ENCODE peak calls at places on chromosome 11, in seven cellular contexts. One of them, this sample, is unnamed.

GRCh38 chr11:118622376-118623290 is 15.2 kb downstream of the PHLDB1 start:
- DNase-seq in lower lobe of right lung: peak
- DNase-seq in choroid plexus epithelial cell: peak
- DNase-seq in foreskin fibroblast: peak
- DNase-seq in fibroblast of mammary gland: peak
- DNase-seq in tibial nerve: no peak
- DNase-seq in Caco-2: no peak
- DNase-seq in this sample: peak

GRCh38 chr11:115117931-115118479 is 386.2 kb downstream of the CADM1 start:
- DNase-seq in lower lobe of right lung: no peak
- DNase-seq in choroid plexus epithelial cell: no peak
- DNase-seq in foreskin fibroblast: no peak
- DNase-seq in fibroblast of mammary gland: no peak
- DNase-seq in tibial nerve: no peak
- DNase-seq in Caco-2: no peak
- DNase-seq in this sample: no peak

GRCh38 chr11:15073361-15074205 is at the start of gene CALCB:
- DNase-seq in lower lobe of right lung: peak
- DNase-seq in choroid plexus epithelial cell: no peak
- DNase-seq in foreskin fibroblast: peak
- DNase-seq in fibroblast of mammary gland: peak
- DNase-seq in tibial nerve: no peak
- DNase-seq in Caco-2: peak
- DNase-seq in this sample: no peak

GRCh38 chr11:50298182-50298988 is 265.7 kb downstream of the OR4C45 start:
- DNase-seq in lower lobe of right lung: no peak
- DNase-seq in choroid plexus epithelial cell: no peak
- DNase-seq in foreskin fibroblast: no peak
- DNase-seq in fibroblast of mammary gland: peak
- DNase-seq in tibial nerve: no peak
- DNase-seq in Caco-2: no peak
- DNase-seq in this sample: no peak

GRCh38 chr11:80024119-80024518 is 583.3 kb upstream of the TENM4 start:
- DNase-seq in lower lobe of right lung: no peak
- DNase-seq in choroid plexus epithelial cell: no peak
- DNase-seq in foreskin fibroblast: no peak
- DNase-seq in fibroblast of mammary gland: no peak
- DNase-seq in tibial nerve: no peak
- DNase-seq in Caco-2: no peak
- DNase-seq in this sample: no peak

GRCh38 chr11:57444362-57445074 is 15.8 kb upstream of the RTN4RL2 start:
- DNase-seq in lower lobe of right lung: no peak
- DNase-seq in choroid plexus epithelial cell: no peak
- DNase-seq in foreskin fibroblast: no peak
- DNase-seq in fibroblast of mammary gland: peak
- DNase-seq in tibial nerve: no peak
- DNase-seq in Caco-2: no peak
- DNase-seq in this sample: no peak

GRCh38 chr11:94837317-94837716 is 69.2 kb downstream of the AMOTL1 start:
- DNase-seq in lower lobe of right lung: no peak
- DNase-seq in choroid plexus epithelial cell: no peak
- DNase-seq in foreskin fibroblast: no peak
- DNase-seq in fibroblast of mammary gland: no peak
- DNase-seq in tibial nerve: no peak
- DNase-seq in Caco-2: no peak
- DNase-seq in this sample: no peak

GRCh38 chr11:68584097-68584496 is 100.2 kb upstream of the GAL start:
- DNase-seq in lower lobe of right lung: peak
- DNase-seq in choroid plexus epithelial cell: peak
- DNase-seq in foreskin fibroblast: no peak
- DNase-seq in fibroblast of mammary gland: peak
- DNase-seq in tibial nerve: no peak
- DNase-seq in Caco-2: peak
- DNase-seq in this sample: no peak

GRCh38 chr11:106231591-106231990 is 154.1 kb downstream of the AASDHPPT start:
- DNase-seq in lower lobe of right lung: no peak
- DNase-seq in choroid plexus epithelial cell: peak
- DNase-seq in foreskin fibroblast: peak
- DNase-seq in fibroblast of mammary gland: peak
- DNase-seq in tibial nerve: no peak
- DNase-seq in Caco-2: no peak
- DNase-seq in this sample: no peak

GRCh38 chr11:19676508-19677379 is 35.9 kb upstream of the NAV2 start:
- DNase-seq in lower lobe of right lung: no peak
- DNase-seq in choroid plexus epithelial cell: no peak
- DNase-seq in foreskin fibroblast: no peak
- DNase-seq in fibroblast of mammary gland: no peak
- DNase-seq in tibial nerve: no peak
- DNase-seq in Caco-2: no peak
- DNase-seq in this sample: no peak

GRCh38 chr11:12248330-12248729 is 129.0 kb upstream of the PARVA start:
- DNase-seq in lower lobe of right lung: peak
- DNase-seq in choroid plexus epithelial cell: peak
- DNase-seq in foreskin fibroblast: no peak
- DNase-seq in fibroblast of mammary gland: no peak
- DNase-seq in tibial nerve: peak
- DNase-seq in Caco-2: peak
- DNase-seq in this sample: no peak

GRCh38 chr11:9906043-9906791 is 242.3 kb downstream of the SWAP70 start:
- DNase-seq in lower lobe of right lung: no peak
- DNase-seq in choroid plexus epithelial cell: peak
- DNase-seq in foreskin fibroblast: peak
- DNase-seq in fibroblast of mammary gland: peak
- DNase-seq in tibial nerve: no peak
- DNase-seq in Caco-2: peak
- DNase-seq in this sample: peak

GRCh38 chr11:58685973-58686720 is 45.6 kb downstream of the GLYAT start:
- DNase-seq in lower lobe of right lung: no peak
- DNase-seq in choroid plexus epithelial cell: no peak
- DNase-seq in foreskin fibroblast: no peak
- DNase-seq in fibroblast of mammary gland: no peak
- DNase-seq in tibial nerve: no peak
- DNase-seq in Caco-2: no peak
- DNase-seq in this sample: no peak

GRCh38 chr11:17522655-17523054 is 21.6 kb downstream of the USH1C start:
- DNase-seq in lower lobe of right lung: no peak
- DNase-seq in choroid plexus epithelial cell: no peak
- DNase-seq in foreskin fibroblast: no peak
- DNase-seq in fibroblast of mammary gland: no peak
- DNase-seq in tibial nerve: no peak
- DNase-seq in Caco-2: no peak
- DNase-seq in this sample: no peak

GRCh38 chr11:19853016-19853415 is 140.4 kb downstream of the NAV2 start:
- DNase-seq in lower lobe of right lung: no peak
- DNase-seq in choroid plexus epithelial cell: no peak
- DNase-seq in foreskin fibroblast: peak
- DNase-seq in fibroblast of mammary gland: peak
- DNase-seq in tibial nerve: no peak
- DNase-seq in Caco-2: no peak
- DNase-seq in this sample: no peak

GRCh38 chr11:125141178-125141577 is 23.4 kb upstream of the PKNOX2 start:
- DNase-seq in lower lobe of right lung: no peak
- DNase-seq in choroid plexus epithelial cell: no peak
- DNase-seq in foreskin fibroblast: no peak
- DNase-seq in fibroblast of mammary gland: no peak
- DNase-seq in tibial nerve: no peak
- DNase-seq in Caco-2: no peak
- DNase-seq in this sample: no peak

GRCh38 chr11:6864436-6864835 is 1.6 kb downstream of the OR10A2 start:
- DNase-seq in lower lobe of right lung: no peak
- DNase-seq in choroid plexus epithelial cell: peak
- DNase-seq in foreskin fibroblast: peak
- DNase-seq in fibroblast of mammary gland: peak
- DNase-seq in tibial nerve: no peak
- DNase-seq in Caco-2: no peak
- DNase-seq in this sample: no peak

GRCh38 chr11:13341028-13341427 is 63.4 kb downstream of the BMAL1 start:
- DNase-seq in lower lobe of right lung: peak
- DNase-seq in choroid plexus epithelial cell: no peak
- DNase-seq in foreskin fibroblast: no peak
- DNase-seq in fibroblast of mammary gland: no peak
- DNase-seq in tibial nerve: no peak
- DNase-seq in Caco-2: no peak
- DNase-seq in this sample: no peak

GRCh38 chr11:99422581-99423434 is 402.1 kb downstream of the CNTN5 start:
- DNase-seq in lower lobe of right lung: no peak
- DNase-seq in choroid plexus epithelial cell: peak
- DNase-seq in foreskin fibroblast: no peak
- DNase-seq in fibroblast of mammary gland: no peak
- DNase-seq in tibial nerve: no peak
- DNase-seq in Caco-2: no peak
- DNase-seq in this sample: no peak

GRCh38 chr11:82818399-82819043 is 81.7 kb downstream of the PRCP start:
- DNase-seq in lower lobe of right lung: no peak
- DNase-seq in choroid plexus epithelial cell: no peak
- DNase-seq in foreskin fibroblast: no peak
- DNase-seq in fibroblast of mammary gland: no peak
- DNase-seq in tibial nerve: no peak
- DNase-seq in Caco-2: peak
- DNase-seq in this sample: no peak

GRCh38 chr11:833114-833791 is 501 bp downstream of the CD151 start:
- DNase-seq in lower lobe of right lung: peak
- DNase-seq in choroid plexus epithelial cell: peak
- DNase-seq in foreskin fibroblast: no peak
- DNase-seq in fibroblast of mammary gland: no peak
- DNase-seq in tibial nerve: no peak
- DNase-seq in Caco-2: peak
- DNase-seq in this sample: no peak

GRCh38 chr11:116215471-116216113 is 557.2 kb downstream of the BUD13 start:
- DNase-seq in lower lobe of right lung: no peak
- DNase-seq in choroid plexus epithelial cell: no peak
- DNase-seq in foreskin fibroblast: no peak
- DNase-seq in fibroblast of mammary gland: no peak
- DNase-seq in tibial nerve: no peak
- DNase-seq in Caco-2: peak
- DNase-seq in this sample: no peak
- TF ChIP-seq CTCF in lower lobe of right lung: peak
- TF ChIP-seq CTCF in choroid plexus epithelial cell: no peak
- TF ChIP-seq CTCF in foreskin fibroblast: no peak
- TF ChIP-seq CTCF in fibroblast of mammary gland: no peak
- TF ChIP-seq CTCF in tibial nerve: no peak
- TF ChIP-seq CTCF in Caco-2: peak
- TF ChIP-seq CTCF in this sample: no peak

DNA sequence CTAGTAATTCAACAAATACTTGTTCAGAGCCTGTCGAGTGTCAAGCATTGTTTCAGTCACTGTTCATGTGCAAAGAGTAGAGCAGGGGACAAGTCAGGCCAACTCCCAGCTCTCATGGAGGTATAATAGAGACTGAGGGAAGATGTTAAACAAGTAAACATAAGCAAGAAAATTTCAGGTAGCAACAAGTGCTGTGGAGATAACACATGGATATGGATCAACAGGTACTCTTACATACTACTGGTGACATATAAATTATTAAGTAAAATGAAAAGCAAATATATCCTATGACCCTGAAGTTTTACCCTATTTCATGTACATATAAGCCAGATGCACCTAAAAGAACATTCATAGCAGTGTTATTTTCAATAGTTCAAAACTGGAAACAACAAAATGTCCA is 42.7 kb downstream of the SIK2 start:
- DNase-seq in lower lobe of right lung: no peak
- DNase-seq in choroid plexus epithelial cell: no peak
- DNase-seq in foreskin fibroblast: no peak
- DNase-seq in fibroblast of mammary gland: no peak
- DNase-seq in tibial nerve: no peak
- DNase-seq in Caco-2: no peak
- DNase-seq in this sample: no peak
- H3K4me3 ChIP-seq in lower lobe of right lung: no peak
- H3K4me3 ChIP-seq in choroid plexus epithelial cell: no peak
- H3K4me3 ChIP-seq in foreskin fibroblast: no peak
- H3K4me3 ChIP-seq in fibroblast of mammary gland: no peak
- H3K4me3 ChIP-seq in tibial nerve: no peak
- H3K4me3 ChIP-seq in Caco-2: no peak
- H3K4me3 ChIP-seq in this sample: no peak

GRCh38 chr11:44767421-44767820 is 40.7 kb downstream of the TSPAN18 start:
- DNase-seq in lower lobe of right lung: no peak
- DNase-seq in choroid plexus epithelial cell: peak
- DNase-seq in foreskin fibroblast: no peak
- DNase-seq in fibroblast of mammary gland: no peak
- DNase-seq in tibial nerve: no peak
- DNase-seq in Caco-2: no peak
- DNase-seq in this sample: no peak

GRCh38 chr11:44766972-44767278 is 40.2 kb downstream of the TSPAN18 start:
- DNase-seq in lower lobe of right lung: no peak
- DNase-seq in choroid plexus epithelial cell: peak
- DNase-seq in foreskin fibroblast: no peak
- DNase-seq in fibroblast of mammary gland: no peak
- DNase-seq in tibial nerve: no peak
- DNase-seq in Caco-2: no peak
- DNase-seq in this sample: peak

GRCh38 chr11:44765676-44766075 is 38.9 kb downstream of the TSPAN18 start:
- DNase-seq in lower lobe of right lung: no peak
- DNase-seq in choroid plexus epithelial cell: no peak
- DNase-seq in foreskin fibroblast: no peak
- DNase-seq in fibroblast of mammary gland: no peak
- DNase-seq in tibial nerve: no peak
- DNase-seq in Caco-2: no peak
- DNase-seq in this sample: no peak

GRCh38 chr11:44765026-44765595 is 38.3 kb downstream of the TSPAN18 start:
- DNase-seq in lower lobe of right lung: no peak
- DNase-seq in choroid plexus epithelial cell: no peak
- DNase-seq in foreskin fibroblast: no peak
- DNase-seq in fibroblast of mammary gland: no peak
- DNase-seq in tibial nerve: no peak
- DNase-seq in Caco-2: no peak
- DNase-seq in this sample: no peak

GRCh38 chr11:44766112-44766971 is 39.6 kb downstream of the TSPAN18 start:
- DNase-seq in lower lobe of right lung: no peak
- DNase-seq in choroid plexus epithelial cell: peak
- DNase-seq in foreskin fibroblast: peak
- DNase-seq in fibroblast of mammary gland: peak
- DNase-seq in tibial nerve: no peak
- DNase-seq in Caco-2: no peak
- DNase-seq in this sample: peak
- TF ChIP-seq CTCF in lower lobe of right lung: no peak
- TF ChIP-seq CTCF in choroid plexus epithelial cell: peak
- TF ChIP-seq CTCF in foreskin fibroblast: no peak
- TF ChIP-seq CTCF in fibroblast of mammary gland: no peak
- TF ChIP-seq CTCF in tibial nerve: no peak
- TF ChIP-seq CTCF in Caco-2: no peak
- TF ChIP-seq CTCF in this sample: no peak

DNA sequence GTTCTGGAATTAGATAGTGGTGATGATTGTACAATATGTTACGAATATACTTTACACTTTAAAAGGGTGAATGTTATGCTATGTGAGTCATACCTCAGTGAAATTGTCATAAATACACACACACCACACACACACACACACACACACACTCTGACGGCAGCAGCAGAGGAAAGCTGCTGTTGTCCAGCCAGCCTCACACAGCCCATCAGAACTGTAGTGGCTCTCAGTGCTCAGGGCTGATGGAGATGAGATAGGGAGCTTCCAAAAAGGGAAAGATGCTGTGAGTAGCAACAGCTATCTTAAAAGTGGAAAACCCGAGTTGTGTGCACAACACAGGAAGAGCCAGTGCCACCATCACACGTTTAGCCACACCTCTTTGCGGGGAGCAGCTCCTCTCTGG is 152.9 kb downstream of the SPATA19 start:
- DNase-seq in lower lobe of right lung: no peak
- DNase-seq in choroid plexus epithelial cell: no peak
- DNase-seq in foreskin fibroblast: no peak
- DNase-seq in fibroblast of mammary gland: no peak
- DNase-seq in tibial nerve: no peak
- DNase-seq in Caco-2: no peak
- DNase-seq in this sample: no peak
- H3K4me3 ChIP-seq in lower lobe of right lung: no peak
- H3K4me3 ChIP-seq in choroid plexus epithelial cell: no peak
- H3K4me3 ChIP-seq in foreskin fibroblast: no peak
- H3K4me3 ChIP-seq in fibroblast of mammary gland: no peak
- H3K4me3 ChIP-seq in tibial nerve: no peak
- H3K4me3 ChIP-seq in Caco-2: no peak
- H3K4me3 ChIP-seq in this sample: no peak